ENCODE peak calls at places on chromosomes 2 and 18, in five cellular contexts. N, X, W, E and Q are unnamed samples.

GRCh38 chr2:8324164-8324848 is 357.6 kb upstream of the ID2 start:
- DNase-seq in W (no peak), X (no peak), N (no peak), E (no peak), Q (no peak)

GRCh38 chr2:178074123-178075005 is 1.8 kb upstream of the PDE11A start:
- DNase-seq in E (no peak), N (no peak), W (no peak), X (no peak), Q (no peak)

GRCh38 chr2:50491541-50492114 is 540.3 kb downstream of the NRXN1 start:
- DNase-seq in X (no peak), W (no peak), E (no peak), N (peak; percentile 19), Q (no peak)

GRCh38 chr2:133062946-133063345 is 392.9 kb upstream of the LYPD1 start:
- DNase-seq in X (no peak), W (no peak), E (no peak), N (no peak), Q (no peak)

GRCh38 chr2:239499989-239500914 is 99.4 kb upstream of the HDAC4 start:
- DNase-seq in W (no peak), X (no peak), N (no peak), E (peak; percentile 52), Q (no peak)

GRCh38 chr18:28078298-28078697 is 98.6 kb downstream of the CDH2 start:
- DNase-seq in X (no peak), E (no peak), N (no peak), W (no peak), Q (no peak)

GRCh38 chr2:71974846-71975245 is 172.8 kb downstream of the CYP26B1 start:
- DNase-seq in E (no peak), W (no peak), X (no peak), N (no peak), Q (no peak)

GRCh38 chr2:117500721-117501120 is 313.8 kb upstream of the DDX18 start:
- DNase-seq in X (no peak), E (no peak), N (no peak), W (no peak), Q (no peak)

GRCh38 chr2:98806266-98806697 is 75.3 kb upstream of the MGAT4A start:
- DNase-seq in N (peak; percentile 87), X (no peak), E (peak; percentile 81), W (no peak), Q (peak; percentile 60)

GRCh38 chr2:226674123-226674522 is 125.5 kb downstream of the IRS1 start:
- DNase-seq in E (no peak), X (no peak), N (no peak), W (no peak), Q (no peak)

GRCh38 chr2:128687551-128687945 is 368.9 kb upstream of the HS6ST1 start:
- DNase-seq in N (no peak), X (no peak), E (no peak), W (no peak), Q (no peak)

GRCh38 chr18:24073791-24074190 is 59.2 kb downstream of the TTC39C start:
- DNase-seq in X (no peak), E (no peak), W (no peak), N (no peak), Q (no peak)

GRCh38 chr2:36352024-36352398 is 3.6 kb upstream of the CRIM1 start:
- DNase-seq in X (no peak), N (peak; percentile 39), E (no peak), W (no peak), Q (no peak)

GRCh38 chr2:156430978-156431358 is 5.2 kb upstream of the GPD2 start:
- DNase-seq in N (no peak), W (peak; percentile 33), E (no peak), X (no peak), Q (no peak)

GRCh38 chr2:144583741-144584453 is 64.0 kb upstream of the ZEB2 start:
- DNase-seq in N (no peak), E (no peak), X (no peak), W (peak; percentile 29), Q (no peak)

DNA sequence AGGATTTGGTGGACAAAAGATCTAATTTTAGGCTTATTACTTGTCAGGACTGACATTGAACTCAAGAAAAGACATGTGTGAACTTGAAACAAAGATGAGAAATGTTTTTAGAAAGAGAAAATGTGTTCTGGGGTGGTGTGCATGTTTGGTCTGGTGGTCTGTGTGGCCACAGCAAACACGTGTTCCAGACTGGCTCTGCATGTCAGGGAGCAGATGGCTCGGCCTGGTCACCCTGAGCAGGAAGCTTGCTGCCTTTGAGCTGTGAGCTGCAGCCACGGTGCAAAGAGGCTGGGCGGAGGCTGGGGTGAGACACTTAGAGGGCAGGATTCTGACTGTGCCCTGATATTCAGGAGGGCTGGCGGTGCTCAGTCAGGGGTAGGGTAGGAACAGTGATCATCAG is 186.1 kb downstream of the CTIF start:
- DNase-seq in E (no peak), X (no peak), N (no peak), W (no peak), Q (no peak)
- H3K27ac ChIP-seq in E (no peak overlapping the region), X (no peak overlapping the region), N (no peak overlapping the region), W (peak overlapping the region; percentile 98), Q (peak overlapping the region; percentile 11)

DNA sequence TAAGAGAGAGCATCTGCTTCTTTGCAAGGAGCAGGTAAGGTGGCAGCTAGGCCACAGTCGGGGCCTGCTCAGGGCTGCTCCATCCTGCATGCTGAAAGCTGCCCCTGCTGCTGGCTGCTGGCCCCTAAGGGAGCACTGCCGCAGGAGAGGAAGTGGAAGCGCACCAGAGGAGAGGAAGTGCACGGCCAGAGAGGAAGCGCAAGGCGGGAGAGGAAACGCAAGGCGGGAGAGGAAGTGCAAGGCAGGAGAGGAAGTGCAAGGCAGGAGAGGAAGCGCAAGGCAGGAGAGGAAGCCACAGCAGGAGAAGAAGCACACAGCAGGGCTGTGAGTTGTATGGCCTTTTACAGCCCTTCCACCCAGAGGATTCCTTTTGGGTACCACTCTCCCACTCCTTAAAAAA is 539.0 kb upstream of the TNP1 start:
- DNase-seq in W (no peak), E (peak; percentile 35), N (no peak), X (no peak), Q (no peak)
- H3K27ac ChIP-seq in W (no peak overlapping the region), E (no peak overlapping the region), N (no peak overlapping the region), X (no peak overlapping the region), Q (no peak overlapping the region)

GRCh38 chr18:48488388-48488850 is 50.4 kb upstream of the CTIF start:
- DNase-seq in E (peak; percentile 74), W (peak; percentile 36), N (peak; percentile 54), X (no peak), Q (no peak)
- H3K27ac ChIP-seq in E (no peak overlapping the region), W (no peak overlapping the region), N (no peak overlapping the region), X (no peak overlapping the region), Q (no peak overlapping the region)

DNA sequence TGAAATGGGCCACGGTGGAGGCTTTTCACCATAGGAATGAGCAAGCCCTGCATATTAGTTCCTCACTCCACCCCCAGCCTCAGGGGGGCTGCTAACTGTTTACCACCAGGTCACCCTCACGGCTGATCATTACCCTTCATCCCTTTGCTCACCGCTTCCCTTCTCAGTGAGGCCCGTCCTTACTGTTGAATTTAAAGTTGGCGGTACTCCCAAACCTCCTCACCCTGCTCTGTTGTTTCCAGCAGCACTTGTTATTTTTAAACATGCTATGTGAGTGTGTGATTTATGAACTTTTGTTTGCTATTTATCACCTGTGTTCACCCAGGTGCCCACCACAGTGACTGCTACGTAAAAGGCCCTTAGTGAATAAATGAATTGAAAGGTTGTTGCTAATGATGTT is 243.6 kb downstream of the ZNF407 start:
- DNase-seq in E (no peak), W (no peak), N (no peak), X (no peak), Q (no peak)
- H3K27ac ChIP-seq in E (peak overlapping the region; percentile 35), W (no peak overlapping the region), N (no peak overlapping the region), X (no peak overlapping the region), Q (no peak overlapping the region)

GRCh38 chr18:32092422-32093105 is 890 bp downstream of the RNF138 start:
- DNase-seq in N (peak; percentile 99), X (peak; percentile 100), W (peak; percentile 86), E (peak; percentile 100), Q (peak; percentile 96)

GRCh38 chr18:32091724-32092421 is at the start of gene RNF138:
- DNase-seq in E (peak; percentile 90), X (peak; percentile 81), N (peak; percentile 84), W (peak; percentile 62), Q (peak; percentile 77)

GRCh38 chr18:32093523-32093922 is 1.8 kb downstream of the RNF138 start:
- DNase-seq in W (no peak), N (peak; percentile 18), E (no peak), X (no peak), Q (no peak)

GRCh38 chr18:32091325-32091723 is 350 bp upstream of the RNF138 start:
- DNase-seq in N (no peak), W (no peak), X (no peak), E (no peak), Q (no peak)

DNA sequence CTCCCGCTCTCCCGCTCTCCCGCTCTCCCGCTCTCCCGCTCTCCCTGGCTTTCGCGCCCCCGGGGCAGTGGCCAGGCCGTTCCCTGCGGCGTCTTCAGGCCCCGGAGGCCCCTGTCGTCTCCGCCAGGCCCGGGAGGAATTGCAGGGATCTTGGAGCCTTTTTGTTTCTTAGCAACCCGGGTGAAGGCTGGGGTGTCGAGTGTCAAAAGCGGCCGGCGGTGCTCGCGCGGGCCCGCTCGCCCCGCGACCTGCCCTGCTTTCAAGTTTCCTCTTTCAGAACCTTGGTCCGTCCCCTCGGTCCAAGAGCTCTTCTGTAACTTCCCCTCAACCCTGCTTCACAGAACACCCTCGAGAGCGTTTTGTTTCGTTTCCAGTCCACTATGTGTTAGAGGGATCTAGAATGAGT is 1.4 kb downstream of the RNF138 start:
- DNase-seq in X (no peak), N (peak; percentile 41), W (no peak), E (peak; percentile 67), Q (no peak)
- H3K27ac ChIP-seq in X (peak overlapping the region; percentile 98), N (peak overlapping the region; percentile 100), W (peak overlapping the region; percentile 98), E (peak overlapping the region; percentile 100), Q (peak overlapping the region; percentile 84)

GRCh38 chr2:232190796-232191195 is 187.8 kb upstream of the ALPP start:
- DNase-seq in W (no peak), N (no peak), X (no peak), E (no peak), Q (no peak)
- H3K27ac ChIP-seq in W (no peak overlapping the region), N (no peak overlapping the region), X (no peak overlapping the region), E (no peak overlapping the region), Q (no peak overlapping the region)

GRCh38 chr2:23287250-23287704 is 97.7 kb upstream of the KLHL29 start:
- DNase-seq in N (peak; percentile 43), X (no peak), W (no peak), E (no peak), Q (no peak)
- H3K27ac ChIP-seq in N (peak overlapping the region; percentile 53), X (no peak overlapping the region), W (peak overlapping the region; percentile 59), E (no peak overlapping the region), Q (no peak overlapping the region)

GRCh38 chr18:12423393-12423792 is 15.7 kb downstream of the PRELID3A start:
- DNase-seq in W (no peak), E (no peak), X (no peak), N (no peak), Q (no peak)

GRCh38 chr18:12422936-12423335 is 15.2 kb downstream of the PRELID3A start:
- DNase-seq in N (no peak), W (no peak), E (no peak), X (no peak), Q (no peak)

GRCh38 chr18:12423820-12424219 is 16.1 kb downstream of the PRELID3A start:
- DNase-seq in E (no peak), W (no peak), N (no peak), X (no peak), Q (no peak)

GRCh38 chr18:12420831-12421421 is 13.2 kb downstream of the PRELID3A start:
- DNase-seq in N (no peak), E (no peak), X (no peak), W (no peak), Q (no peak)

GRCh38 chr18:12421732-12422131 is 14.0 kb downstream of the PRELID3A start:
- DNase-seq in W (no peak), N (no peak), X (no peak), E (no peak), Q (no peak)
- H3K27ac ChIP-seq in W (no peak overlapping the region), N (no peak overlapping the region), X (no peak overlapping the region), E (no peak overlapping the region), Q (peak overlapping the region; percentile 58)